ENCODE peak calls at places on chromosome 3, in five cellular contexts. V, J, P, H and C are unnamed samples.
A peak's percentile ranks its signal among the peaks of the same experiment; 100 is the strongest.

GRCh38 chr3:141302364-141303141 is 65.8 kb upstream of the ZBTB38 start:
- DNase-seq in V (no peak), J (peak; percentile 57), P (no peak), H (peak; percentile 75), C (no peak)

GRCh38 chr3:132289311-132289710 is 27.9 kb upstream of the ACP3 start:
- DNase-seq in V (no peak), J (no peak), P (no peak), H (no peak), C (no peak)

GRCh38 chr3:41698931-41699330 is 263.0 kb downstream of the ULK4 start:
- DNase-seq in V (no peak), J (no peak), P (no peak), H (peak; percentile 11), C (no peak)

GRCh38 chr3:43423142-43423541 is 136.8 kb downstream of the SNRK start:
- DNase-seq in V (no peak), J (peak; percentile 41), P (peak; percentile 14), H (peak; percentile 57), C (peak; percentile 63)

GRCh38 chr3:38738630-38739395 is 77.2 kb downstream of the SCN10A start:
- DNase-seq in V (no peak), J (peak; percentile 78), P (peak; percentile 28), H (peak; percentile 28), C (no peak)

GRCh38 chr3:23633261-23633960 is 172.3 kb upstream of the UBE2E1 start:
- DNase-seq in V (no peak), J (peak; percentile 75), P (no peak), H (no peak), C (no peak)

GRCh38 chr3:138334608-138335007 is 5.0 kb upstream of the NME9 start:
- DNase-seq in V (no peak), J (no peak), P (no peak), H (no peak), C (no peak)

GRCh38 chr3:61936344-61936937 is 375.1 kb downstream of the PTPRG start:
- DNase-seq in V (no peak), J (peak; percentile 54), P (peak; percentile 13), H (peak; percentile 15), C (no peak)

GRCh38 chr3:43998374-43998840 is 243.3 kb upstream of the TOPAZ1 start:
- DNase-seq in V (no peak), J (no peak), P (no peak), H (no peak), C (no peak)

GRCh38 chr3:153894857-153895256 is 226.3 kb upstream of the ARHGEF26 start:
- DNase-seq in V (no peak), J (no peak), P (no peak), H (no peak), C (no peak)

GRCh38 chr3:100448079-100448478 is 44.3 kb upstream of the TMEM45A start:
- DNase-seq in V (no peak), J (no peak), P (no peak), H (no peak), C (no peak)

GRCh38 chr3:191217331-191217730 is 18.3 kb downstream of the OSTN start:
- DNase-seq in V (no peak), J (no peak), P (no peak), H (no peak), C (no peak)

GRCh38 chr3:119195911-119196310 is 22.5 kb downstream of the UPK1B start:
- DNase-seq in V (no peak), J (no peak), P (no peak), H (peak; percentile 61), C (no peak)

GRCh38 chr3:76500746-76501275 is 539.1 kb upstream of the ROBO2 start:
- DNase-seq in V (no peak), J (no peak), P (no peak), H (peak; percentile 46), C (no peak)

GRCh38 chr3:60582285-60582684 is 669.0 kb downstream of the FHIT start:
- DNase-seq in V (no peak), J (no peak), P (no peak), H (no peak), C (no peak)

GRCh38 chr3:107753494-107753893 is 230.7 kb downstream of the BBX start:
- DNase-seq in V (no peak), J (peak; percentile 69), P (peak; percentile 29), H (peak; percentile 30), C (peak; percentile 14)

GRCh38 chr3:173552526-173552925 is 155.0 kb downstream of the NLGN1 start:
- DNase-seq in V (no peak), J (no peak), P (no peak), H (peak; percentile 13), C (no peak)

GRCh38 chr3:46129588-46130272 is 78.4 kb downstream of the CCR1 start:
- DNase-seq in V (no peak), J (no peak), P (no peak), H (no peak), C (no peak)

GRCh38 chr3:115822572-115822971 is 199.3 kb downstream of the GAP43 start:
- DNase-seq in V (no peak), J (no peak), P (no peak), H (peak; percentile 17), C (no peak)

GRCh38 chr3:98263944-98264343 is at the start of gene OR5H6:
- DNase-seq in V (no peak), J (no peak), P (no peak), H (no peak), C (no peak)

GRCh38 chr3:177201707-177202397 is 4.6 kb upstream of the TBL1XR1 start:
- DNase-seq in V (no peak), J (no peak), P (peak; percentile 42), H (peak; percentile 62), C (no peak)

GRCh38 chr3:13420051-13420816 is at the start of gene NUP210:
- DNase-seq in V (peak; percentile 87), J (peak; percentile 66), P (peak; percentile 70), H (no peak), C (no peak)
- TF ChIP-seq POLR2A in V (peak; percentile 52), J (no peak), P (no peak), H (no peak), C (peak; percentile 61)

DNA sequence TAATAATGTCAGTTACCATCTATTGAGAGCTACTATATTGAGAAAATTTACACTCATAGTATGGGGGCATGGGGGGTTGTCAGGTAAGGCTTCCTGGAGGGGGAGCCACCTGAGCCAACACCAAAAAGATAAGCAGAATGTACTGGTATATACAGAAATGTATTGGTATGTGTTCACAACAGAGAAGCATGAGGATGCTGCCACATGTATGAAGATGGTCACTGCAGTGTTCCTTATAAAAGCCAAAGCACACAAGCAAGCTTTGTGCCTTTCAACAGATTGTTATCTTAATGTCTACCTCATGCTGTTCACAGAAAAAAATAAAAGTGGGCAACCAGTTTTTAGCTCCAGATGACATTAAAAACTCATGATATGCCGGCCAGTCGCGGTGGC is 149.0 kb downstream of the MAGI1 start:
- DNase-seq in V (no peak), J (no peak), P (no peak), H (no peak), C (no peak)
- H3K4me3 ChIP-seq in V (no peak overlapping the region), J (no peak overlapping the region), P (no peak overlapping the region), H (no peak overlapping the region), C (no peak overlapping the region)

GRCh38 chr3:13857702-13858380 is 22.0 kb downstream of the WNT7A start:
- DNase-seq in V (peak; percentile 13), J (no peak), P (no peak), H (no peak), C (no peak)
- H3K27me3 ChIP-seq in V (no peaks in the 10 kb centered on the region), J (no peaks in the 10 kb centered on the region), P (peaks cover 31% of the 10 kb centered on the region), H (no peaks in the 10 kb centered on the region), C (peaks cover 12% of the 10 kb centered on the region)

DNA sequence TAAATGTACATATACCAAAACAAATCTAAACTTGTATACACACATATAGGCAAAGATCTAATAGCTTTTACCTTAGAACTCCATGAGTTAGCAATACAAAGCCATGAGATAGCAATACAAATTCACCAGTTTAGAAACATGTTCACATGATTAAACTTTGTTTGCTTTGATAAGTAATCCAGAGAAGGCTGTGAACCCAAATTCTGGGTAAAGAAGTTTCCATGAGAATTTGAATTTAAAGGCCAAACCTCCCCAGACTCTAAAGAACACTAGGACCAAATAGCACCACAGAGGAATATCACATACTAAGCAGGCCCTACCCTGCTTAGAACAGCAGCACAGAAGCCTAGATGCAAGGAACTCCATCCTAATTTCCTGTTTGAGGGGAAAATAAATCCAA is 83.7 kb upstream of the TP63 start:
- DNase-seq in V (no peak), J (no peak), P (no peak), H (no peak), C (no peak)
- TF ChIP-seq POLR2A in V (no peak), J (no peak), P (no peak), H (no peak), C (no peak)

GRCh38 chr3:26753109-26753508 is 130.5 kb downstream of the LRRC3B start:
- DNase-seq in V (no peak), J (no peak), P (no peak), H (no peak), C (no peak)
- H3K4me3 ChIP-seq in V (no peak overlapping the region), J (no peak overlapping the region), P (no peak overlapping the region), H (no peak overlapping the region), C (no peak overlapping the region)

DNA sequence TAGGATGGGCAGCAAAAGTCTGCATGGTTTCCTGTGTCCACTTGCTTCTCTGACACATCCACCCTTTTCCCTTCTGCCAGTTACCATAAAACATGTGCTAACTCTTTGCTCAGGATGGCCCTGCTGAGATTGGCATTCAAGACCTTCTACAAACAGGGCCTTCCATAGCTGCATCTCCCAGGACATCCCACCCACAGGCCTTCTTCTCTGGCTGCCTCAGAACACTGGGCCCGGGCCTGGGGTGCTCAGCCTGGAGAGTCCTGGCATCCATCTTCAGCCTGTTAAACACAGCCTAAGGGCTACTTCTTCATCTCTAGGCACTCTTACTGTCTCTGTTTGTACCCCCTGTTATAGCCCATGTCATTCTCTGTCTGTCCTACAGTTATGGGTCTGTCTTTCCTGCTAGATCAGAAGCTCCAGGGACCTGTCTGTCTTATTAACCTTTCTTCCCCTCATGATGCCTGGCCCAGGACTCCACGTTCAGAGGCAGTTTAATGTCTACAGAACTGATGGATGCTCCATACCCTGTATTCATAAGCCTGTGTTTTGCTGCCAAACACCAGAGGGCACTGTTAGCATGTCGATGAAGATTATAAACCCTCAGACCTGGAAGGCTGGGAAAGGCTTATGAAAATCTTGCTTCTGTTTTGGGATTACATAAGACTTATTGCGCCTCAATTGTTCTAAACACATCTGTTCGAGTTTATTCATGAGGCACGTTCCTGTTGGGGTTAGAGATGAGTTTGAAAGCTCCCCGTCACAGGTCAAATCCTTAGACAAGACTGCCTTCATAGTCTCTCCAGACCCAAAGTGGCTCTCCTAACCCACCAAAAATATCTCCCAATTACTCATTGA is 16.5 kb downstream of the SEMA3G start:
- DNase-seq in V (no peak), J (peak; percentile 86), P (peak; percentile 54), H (peak; percentile 83), C (peak; percentile 63)
- H3K27me3 ChIP-seq in V (no peaks in the 10 kb centered on the region), J (no peaks in the 10 kb centered on the region), P (no peaks in the 10 kb centered on the region), H (peaks cover 5% of the 10 kb centered on the region), C (no peaks in the 10 kb centered on the region)